ENCODE peak calls at places on chromosomes 6 and 20, in ten cellular contexts. K, X, G, H, J, Z, R, M, Y and F are unnamed samples.

GRCh38 chr6:118584906-118585305 is 36.8 kb downstream of the PLN start:
- DNase-seq in K (no peak), X (peak), G (no peak), H (no peak), J (no peak), Z (no peak), R (no peak), M (no peak), Y (no peak), F (no peak)

GRCh38 chr6:16240618-16241320 is 2.4 kb downstream of the GMPR start:
- DNase-seq in K (no peak), X (no peak), G (no peak), H (no peak), J (no peak), Z (no peak), R (no peak), M (no peak), Y (no peak), F (no peak)

GRCh38 chr6:156686940-156687874 is 90.0 kb upstream of the ARID1B start:
- DNase-seq in K (peak), X (peak), G (peak), H (peak), J (peak), Z (peak), R (peak), M (peak), Y (peak), F (peak)

GRCh38 chr6:149782337-149782736 is 32.8 kb downstream of the PCMT1 start:
- DNase-seq in K (no peak), X (no peak), G (no peak), H (no peak), J (no peak), Z (no peak), R (no peak), M (no peak), Y (no peak), F (no peak)

GRCh38 chr6:88650029-88650619 is 313.3 kb downstream of the RNGTT start:
- DNase-seq in K (no peak), X (no peak), G (no peak), H (no peak), J (no peak), Z (no peak), R (no peak), M (no peak), Y (no peak), F (no peak)

GRCh38 chr20:38609828-38610227 is 8.2 kb downstream of the ARHGAP40 start:
- DNase-seq in K (no peak), X (no peak), G (no peak), H (no peak), J (no peak), Z (no peak), R (no peak), M (no peak), Y (no peak), F (no peak)

GRCh38 chr6:27091661-27092315 is 155.7 kb upstream of the PRSS16 start:
- DNase-seq in K (no peak), X (no peak), G (no peak), H (peak), J (peak), Z (no peak), R (no peak), M (no peak), Y (no peak), F (peak)

GRCh38 chr6:158627940-158628211 is 16.7 kb downstream of the DYNLT1 start:
- DNase-seq in K (no peak), X (no peak), G (no peak), H (no peak), J (peak), Z (no peak), R (no peak), M (no peak), Y (no peak), F (no peak)

GRCh38 chr6:89495961-89496535 is 63.1 kb downstream of the ANKRD6 start:
- DNase-seq in K (no peak), X (no peak), G (no peak), H (no peak), J (no peak), Z (no peak), R (no peak), M (no peak), Y (no peak), F (no peak)